ENCODE peak calls at places on chromosome 17, in nine cellular contexts. U is type B pancreatic cell; J is GM23338; H is LoVo; P is activated effector memory CD4-positive, alpha-beta T cell treated with Interleukin-2 at 50 U/mL for 16 hours; O is COR-L47; G is fibroblast of the conjunctiva; Z is mesendoderm; Q is stomach. Y is an unnamed sample.

GRCh38 chr17:12070561-12070960 is 49.9 kb downstream of the MAP2K4 start:
- DNase-seq in G (peak), Z (no peak), H (no peak), U (no peak), P (no peak), O (no peak), J (no peak), Q (no peak), Y (no peak)

GRCh38 chr17:63524051-63524450 is 893 bp downstream of the KCNH6 start:
- DNase-seq in Q (no peak), U (no peak), P (no peak), Z (no peak), H (no peak), G (no peak), O (no peak), J (no peak), Y (no peak)

GRCh38 chr17:56593741-56594527 is 435 bp downstream of the NOG start:
- DNase-seq in Z (no peak), J (peak), H (peak), U (peak), Q (peak), P (peak), G (no peak), O (peak), Y (no peak)

GRCh38 chr17:76911299-76912007 is 43.2 kb downstream of the MGAT5B start:
- DNase-seq in O (peak), H (no peak), Q (no peak), Z (no peak), U (no peak), P (no peak), G (no peak), J (no peak), Y (no peak)

GRCh38 chr17:49575524-49576120 is at the start of gene NXPH3:
- DNase-seq in U (peak), O (peak), H (peak), Z (peak), J (peak), P (peak), Q (peak), G (no peak), Y (no peak)

GRCh38 chr17:62774338-62774737 is 33.8 kb downstream of the MARCHF10 start:
- DNase-seq in Z (no peak), U (no peak), J (no peak), Q (no peak), H (no peak), P (no peak), O (no peak), G (no peak), Y (no peak)

GRCh38 chr17:73719588-73720071 is 75.4 kb upstream of the SDK2 start:
- DNase-seq in Z (no peak), H (no peak), G (no peak), P (no peak), O (peak), Q (no peak), U (peak), J (peak), Y (no peak)

GRCh38 chr17:48441231-48441711 is 11.3 kb upstream of the SKAP1 start:
- DNase-seq in O (no peak), H (no peak), U (no peak), J (no peak), Z (no peak), Q (no peak), G (no peak), P (no peak), Y (no peak)

GRCh38 chr17:77738666-77739531 is 219.6 kb upstream of the TNRC6C start:
- DNase-seq in J (no peak), U (peak), H (no peak), Z (no peak), Q (peak), G (no peak), P (no peak), O (no peak), Y (no peak)

GRCh38 chr17:18258356-18259038 is at the start of gene FLII:
- DNase-seq in G (no peak), J (peak), Q (peak), O (no peak), U (no peak), H (peak), Z (peak), P (peak), Y (no peak)

GRCh38 chr17:67095803-67096202 is 51.4 kb downstream of the CACNG1 start:
- DNase-seq in Z (no peak), J (no peak), O (no peak), G (no peak), P (no peak), U (no peak), Q (no peak), H (no peak), Y (no peak)

GRCh38 chr17:3475155-3475808 is 515 bp upstream of the ASPA start:
- DNase-seq in G (no peak), P (no peak), Q (no peak), Z (no peak), H (no peak), O (no peak), U (no peak), J (no peak), Y (no peak)